ENCODE peak calls at places on chromosomes 6 and 20, in four cellular contexts. One of them, this sample, is unnamed.

GRCh38 chr6:24494726-24495515 is at the start of gene ALDH5A1:
- DNase-seq in PC-3: peak; percentile 62
- DNase-seq in SK-N-SH: peak; percentile 88
- DNase-seq in MM.1S: peak; percentile 73
- DNase-seq in this sample: peak; percentile 86

GRCh38 chr6:125191916-125192609 is 38.5 kb downstream of the TPD52L1 start:
- DNase-seq in PC-3: peak; percentile 82
- DNase-seq in MM.1S: peak; percentile 73
- DNase-seq in SK-N-SH: peak; percentile 41
- DNase-seq in this sample: peak; percentile 81

GRCh38 chr20:38961530-38962043 is 557 bp upstream of the DHX35 start:
- DNase-seq in SK-N-SH: no peak
- DNase-seq in PC-3: no peak
- DNase-seq in MM.1S: peak; percentile 10
- DNase-seq in this sample: no peak

GRCh38 chr20:39016076-39016475 is 53.9 kb downstream of the DHX35 start:
- DNase-seq in SK-N-SH: no peak
- DNase-seq in PC-3: no peak
- DNase-seq in MM.1S: no peak
- DNase-seq in this sample: no peak

GRCh38 chr6:160327981-160328380 is 20.2 kb upstream of the SLC22A3 start:
- DNase-seq in PC-3: no peak
- DNase-seq in MM.1S: no peak
- DNase-seq in SK-N-SH: no peak
- DNase-seq in this sample: no peak

GRCh38 chr20:17971571-17972013 is 2.8 kb downstream of the MGME1 start:
- DNase-seq in SK-N-SH: no peak
- DNase-seq in MM.1S: peak; percentile 61
- DNase-seq in PC-3: peak; percentile 46
- DNase-seq in this sample: no peak

GRCh38 chr20:25247100-25247665 is 702 bp upstream of the PYGB start:
- DNase-seq in PC-3: peak; percentile 70
- DNase-seq in MM.1S: peak; percentile 27
- DNase-seq in SK-N-SH: peak; percentile 68
- DNase-seq in this sample: peak; percentile 73

GRCh38 chr6:134230087-134230717 is 87.7 kb downstream of the SGK1 start:
- DNase-seq in SK-N-SH: no peak
- DNase-seq in MM.1S: no peak
- DNase-seq in PC-3: no peak
- DNase-seq in this sample: no peak

GRCh38 chr20:844473-845225 is 11.1 kb downstream of the FAM110A start:
- DNase-seq in PC-3: peak; percentile 87
- DNase-seq in MM.1S: peak; percentile 79
- DNase-seq in SK-N-SH: peak; percentile 99
- DNase-seq in this sample: peak; percentile 96

GRCh38 chr6:147099974-147100373 is 104.2 kb upstream of the STXBP5 start:
- DNase-seq in SK-N-SH: no peak
- DNase-seq in MM.1S: no peak
- DNase-seq in PC-3: no peak
- DNase-seq in this sample: no peak

GRCh38 chr20:38216201-38216600 is 44.3 kb downstream of the KIAA1755 start:
- DNase-seq in SK-N-SH: no peak
- DNase-seq in PC-3: no peak
- DNase-seq in MM.1S: no peak
- DNase-seq in this sample: no peak

GRCh38 chr6:132713355-132714134 is at the start of gene VNN1:
- DNase-seq in PC-3: no peak
- DNase-seq in MM.1S: no peak
- DNase-seq in SK-N-SH: no peak
- DNase-seq in this sample: no peak

GRCh38 chr6:156107514-156108150 is 652.0 kb upstream of the NOX3 start:
- DNase-seq in MM.1S: no peak
- DNase-seq in PC-3: no peak
- DNase-seq in SK-N-SH: no peak
- DNase-seq in this sample: no peak

GRCh38 chr6:98335594-98335993 is 498.8 kb upstream of the POU3F2 start:
- DNase-seq in SK-N-SH: no peak
- DNase-seq in MM.1S: no peak
- DNase-seq in PC-3: no peak
- DNase-seq in this sample: no peak

GRCh38 chr20:52981051-52981450 is 8.9 kb downstream of the TSHZ2 start:
- DNase-seq in MM.1S: no peak
- DNase-seq in PC-3: no peak
- DNase-seq in SK-N-SH: no peak
- DNase-seq in this sample: no peak

GRCh38 chr20:52983726-52984450 is 11.7 kb downstream of the TSHZ2 start:
- DNase-seq in SK-N-SH: no peak
- DNase-seq in PC-3: no peak
- DNase-seq in MM.1S: no peak
- DNase-seq in this sample: no peak

GRCh38 chr20:52987295-52987694 is 15.1 kb downstream of the TSHZ2 start:
- DNase-seq in PC-3: no peak
- DNase-seq in SK-N-SH: no peak
- DNase-seq in MM.1S: no peak
- DNase-seq in this sample: no peak

GRCh38 chr20:52985687-52986086 is 13.5 kb downstream of the TSHZ2 start:
- DNase-seq in SK-N-SH: no peak
- DNase-seq in MM.1S: no peak
- DNase-seq in PC-3: no peak
- DNase-seq in this sample: no peak

GRCh38 chr20:52984451-52984810 is 12.3 kb downstream of the TSHZ2 start:
- DNase-seq in MM.1S: no peak
- DNase-seq in PC-3: no peak
- DNase-seq in SK-N-SH: no peak
- DNase-seq in this sample: no peak
- H3K4me3 ChIP-seq in MM.1S: no peak overlapping the region
- H3K4me3 ChIP-seq in PC-3: no peak overlapping the region
- H3K4me3 ChIP-seq in SK-N-SH: no peak overlapping the region
- H3K4me3 ChIP-seq in this sample: no peak overlapping the region

DNA sequence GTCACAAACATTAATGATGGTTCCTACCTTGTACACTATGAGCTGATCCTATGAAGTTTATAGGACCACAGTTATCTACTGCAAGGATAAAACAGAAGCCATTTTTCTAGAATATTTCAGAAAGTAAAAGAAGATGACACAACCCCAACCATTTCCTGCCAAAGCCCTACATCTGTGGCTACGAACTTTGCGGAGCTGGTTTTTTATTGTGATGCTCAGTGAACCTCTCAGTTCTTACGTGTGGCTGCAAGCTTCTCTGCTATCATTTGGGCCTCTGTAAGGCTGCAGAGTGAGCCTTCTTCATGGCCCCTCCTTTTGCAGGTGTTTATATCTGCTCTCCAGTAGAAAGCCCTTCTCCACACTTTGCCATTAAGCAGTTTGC is 17.8 kb upstream of the TAGAP start:
- DNase-seq in SK-N-SH: no peak
- DNase-seq in MM.1S: no peak
- DNase-seq in PC-3: no peak
- DNase-seq in this sample: no peak
- TF ChIP-seq EZH2phosphoT487 in SK-N-SH: no peak
- TF ChIP-seq EZH2phosphoT487 in MM.1S: no peak
- TF ChIP-seq EZH2phosphoT487 in PC-3: no peak
- TF ChIP-seq EZH2phosphoT487 in this sample: no peak

DNA sequence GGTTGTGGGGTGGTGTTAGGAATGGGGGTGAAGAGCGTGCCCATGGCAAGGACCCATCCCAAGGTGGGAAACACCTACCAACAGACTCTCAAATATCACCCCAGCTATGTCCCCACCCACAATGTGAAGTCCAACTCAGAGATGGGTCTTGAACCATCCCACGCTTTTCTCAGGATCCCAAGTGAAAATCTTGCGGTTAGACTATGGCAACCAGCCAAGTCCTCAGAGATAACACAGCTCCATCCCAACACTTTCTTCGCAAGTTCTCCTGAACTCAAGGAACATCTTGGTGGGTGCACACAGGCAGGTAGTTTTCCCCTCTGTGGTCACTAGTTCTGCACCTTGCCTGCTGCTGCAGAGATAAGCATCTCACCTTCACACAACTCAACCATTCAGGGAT is 116.0 kb downstream of the CDC5L start:
- DNase-seq in PC-3: no peak
- DNase-seq in MM.1S: no peak
- DNase-seq in SK-N-SH: no peak
- DNase-seq in this sample: no peak
- H3K9me2 ChIP-seq in PC-3: peaks cover 4% of the 10 kb centered on the region
- H3K9me2 ChIP-seq in MM.1S: no peaks in the 10 kb centered on the region
- H3K9me2 ChIP-seq in SK-N-SH: no peaks in the 10 kb centered on the region
- H3K9me2 ChIP-seq in this sample: no peaks in the 10 kb centered on the region

DNA sequence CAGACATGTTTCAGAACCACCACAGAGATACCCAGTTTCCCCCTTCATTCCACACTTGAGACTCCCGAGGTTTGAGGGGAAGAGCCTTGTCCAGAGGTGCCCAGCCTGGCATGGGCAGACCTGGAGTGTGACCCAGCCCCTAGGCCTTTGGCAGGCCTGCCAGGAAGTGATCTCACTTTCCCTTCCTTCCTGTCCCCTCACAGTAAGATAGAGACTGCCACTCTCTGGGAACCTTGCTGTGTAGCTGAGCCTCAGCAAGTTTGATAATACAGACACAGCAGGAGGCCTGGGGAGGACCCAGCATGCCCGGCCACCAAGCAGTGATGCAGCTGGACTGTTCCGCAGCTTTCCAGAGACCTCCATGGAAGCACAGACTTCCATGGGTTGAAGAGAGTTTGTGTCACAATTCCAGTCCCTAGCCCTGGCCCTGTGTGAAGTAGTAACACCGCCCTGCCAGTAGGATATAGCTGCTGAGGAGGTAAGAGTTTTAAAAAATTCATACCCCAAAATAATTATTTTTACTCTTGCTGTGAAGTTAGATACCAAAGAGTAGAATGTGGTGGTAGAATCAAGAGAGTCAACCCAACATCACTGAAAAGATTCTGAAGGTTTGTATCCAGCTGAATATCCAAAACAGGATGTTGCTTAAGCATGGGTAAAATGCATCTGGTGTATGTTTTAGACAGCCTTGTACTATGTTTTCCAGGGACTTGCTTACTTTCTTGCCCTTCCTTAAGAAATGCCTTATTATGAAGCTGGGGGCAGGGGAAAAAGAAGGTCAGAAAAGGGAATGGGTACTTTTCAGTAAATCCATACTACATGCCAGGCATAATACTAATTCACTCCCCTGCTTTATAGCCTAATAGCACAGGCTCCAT is 16.3 kb downstream of the PKIG start:
- DNase-seq in MM.1S: peak; percentile 38
- DNase-seq in PC-3: peak; percentile 26
- DNase-seq in SK-N-SH: peak; percentile 41
- DNase-seq in this sample: no peak
- H3K4me3 ChIP-seq in MM.1S: peak overlapping the region; percentile 31
- H3K4me3 ChIP-seq in PC-3: no peak overlapping the region
- H3K4me3 ChIP-seq in SK-N-SH: no peak overlapping the region
- H3K4me3 ChIP-seq in this sample: no peak overlapping the region

DNA sequence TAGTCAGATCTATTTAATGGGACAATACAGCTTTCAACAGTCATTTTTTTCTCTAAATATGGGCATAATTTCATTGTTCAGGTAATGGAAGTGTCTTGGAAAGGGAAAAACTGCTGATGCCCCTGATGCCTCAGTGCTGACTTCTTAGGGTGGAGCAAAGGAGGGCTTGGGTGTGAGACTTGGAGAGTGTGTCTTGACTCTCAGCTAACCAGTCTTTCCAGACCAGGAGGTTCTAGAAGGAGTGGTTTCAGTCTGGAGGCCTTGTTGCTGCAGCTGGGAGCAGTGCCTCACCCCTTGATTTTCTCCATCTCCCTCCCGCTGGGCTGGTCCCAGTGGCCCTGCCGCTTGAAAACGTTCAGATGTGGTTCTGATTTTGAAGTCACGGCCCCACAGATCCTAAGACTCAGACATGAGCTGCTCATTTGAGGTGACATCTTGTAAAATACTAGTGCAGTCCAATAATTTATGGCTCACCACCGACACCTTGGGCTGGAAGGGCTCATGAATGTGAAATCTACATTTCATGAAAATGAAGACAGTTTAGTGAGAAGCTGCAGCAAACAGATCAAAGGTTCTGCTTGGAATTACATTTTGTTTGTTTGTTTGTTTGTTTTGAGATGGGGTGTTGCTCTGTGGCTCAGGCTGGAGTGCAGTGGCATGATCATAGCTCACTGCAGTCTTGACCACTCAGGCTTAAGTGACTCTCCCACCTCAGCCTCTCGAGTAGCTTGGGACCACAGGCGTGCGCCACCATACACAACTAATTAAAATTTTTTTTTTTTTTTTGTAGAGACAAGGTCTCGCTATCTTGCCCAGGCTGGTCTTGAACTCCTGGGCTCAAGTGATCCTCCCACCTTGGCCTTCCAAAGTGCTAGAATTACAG is 5.6 kb downstream of the DSP start:
- DNase-seq in SK-N-SH: no peak
- DNase-seq in MM.1S: no peak
- DNase-seq in PC-3: peak; percentile 49
- DNase-seq in this sample: no peak
- TF ChIP-seq EZH2phosphoT487 in SK-N-SH: no peak
- TF ChIP-seq EZH2phosphoT487 in MM.1S: no peak
- TF ChIP-seq EZH2phosphoT487 in PC-3: no peak
- TF ChIP-seq EZH2phosphoT487 in this sample: no peak

DNA sequence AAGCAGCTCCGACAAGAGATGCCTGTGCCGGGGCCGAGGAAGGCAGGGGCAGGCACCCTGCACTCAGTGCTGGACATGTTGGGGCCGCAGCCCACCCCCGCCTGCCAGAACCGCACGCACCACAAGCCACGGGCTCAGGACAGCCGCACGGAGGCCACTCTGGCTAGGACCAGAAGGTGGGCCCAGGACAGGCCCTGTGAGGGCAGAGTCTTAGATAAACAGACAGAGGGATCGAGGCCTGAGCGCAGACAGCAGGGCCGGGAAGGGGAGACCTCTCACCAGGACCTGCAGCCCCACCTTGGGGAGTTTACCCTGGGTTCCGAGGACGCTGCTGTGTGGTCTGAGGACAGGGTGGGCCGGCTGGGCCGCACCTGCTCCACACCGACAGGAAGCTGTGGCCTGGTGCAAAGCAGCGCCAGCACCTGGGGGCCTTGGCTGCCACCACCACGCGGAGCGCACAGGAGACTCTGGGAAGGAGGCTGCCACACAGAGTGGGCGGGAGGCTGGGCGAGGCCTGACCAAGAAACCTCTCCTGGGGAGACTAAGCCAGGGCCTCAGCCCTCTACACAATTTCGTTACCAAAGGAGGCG is 32.0 kb downstream of the KCNQ2 start:
- DNase-seq in PC-3: no peak
- DNase-seq in SK-N-SH: no peak
- DNase-seq in MM.1S: no peak
- DNase-seq in this sample: no peak
- H3K9me2 ChIP-seq in PC-3: no peaks in the 10 kb centered on the region
- H3K9me2 ChIP-seq in SK-N-SH: no peaks in the 10 kb centered on the region
- H3K9me2 ChIP-seq in MM.1S: no peaks in the 10 kb centered on the region
- H3K9me2 ChIP-seq in this sample: no peaks in the 10 kb centered on the region

This sample was measured in hepatocyte.